ENCODE peak calls at places on chromosome 18, in five cellular contexts. A is substantia nigra; F is body of pancreas; H is stimulated activated CD4-positive, alpha-beta T cell treated with anti-CD3 and anti-CD28 coated beads, Interleukin-12 subunit alpha, Interleukin-12 subunit beta, amount 100 ng/mL, for 48 hours; E is Peyer's patch. S is an unnamed sample.

GRCh38 chr18:75408554-75409506 is 18.7 kb downstream of the SMIM21 start:
- DNase-seq in A (no peak), F (no peak), H (peak; percentile 19), E (no peak), S (no peak)

GRCh38 chr18:76461148-76461547 is 33.9 kb downstream of the ZNF516 start:
- DNase-seq in A (no peak), F (no peak), H (no peak), E (peak; percentile 24), S (no peak)

GRCh38 chr18:47251289-47252120 is at the start of gene SKOR2:
- DNase-seq in A (no peak), F (no peak), H (no peak), E (no peak), S (no peak)

GRCh38 chr18:58653814-58654509 is 17.3 kb upstream of the MALT1 start:
- DNase-seq in A (no peak), F (no peak), H (no peak), E (no peak), S (no peak)

GRCh38 chr18:78006805-78007204 is 757.2 kb downstream of the GALR1 start:
- DNase-seq in A (no peak), F (no peak), H (no peak), E (no peak), S (no peak)

GRCh38 chr18:66043009-66043408 is 292.2 kb downstream of the CDH7 start:
- DNase-seq in A (no peak), F (no peak), H (no peak), E (no peak), S (no peak)

GRCh38 chr18:13481820-13482640 is 244.3 kb downstream of the FAM210A start:
- DNase-seq in A (no peak), F (no peak), H (no peak), E (no peak), S (no peak)

GRCh38 chr18:48902023-48902855 is 48.5 kb downstream of the SMAD7 start:
- DNase-seq in A (peak; percentile 90), F (peak; percentile 89), H (no peak), E (peak; percentile 80), S (no peak)

GRCh38 chr18:3511980-3512379 is 62.0 kb downstream of the TGIF1 start:
- DNase-seq in A (no peak), F (no peak), H (no peak), E (no peak), S (no peak)

GRCh38 chr18:28147674-28148171 is 29.2 kb downstream of the CDH2 start:
- DNase-seq in A (no peak), F (no peak), H (no peak), E (no peak), S (no peak)

GRCh38 chr18:24398515-24398914 is 891 bp upstream of the OSBPL1A start:
- DNase-seq in A (no peak), F (no peak), H (no peak), E (no peak), S (no peak)

GRCh38 chr18:34117319-34117718 is 107.4 kb downstream of the NOL4 start:
- DNase-seq in A (no peak), F (no peak), H (no peak), E (no peak), S (no peak)

GRCh38 chr18:32201936-32202335 is 12.1 kb downstream of the MEP1B start:
- DNase-seq in A (no peak), F (no peak), H (no peak), E (peak; percentile 92), S (no peak)

GRCh38 chr18:46916551-46917107 is 678 bp downstream of the PIAS2 start:
- DNase-seq in A (peak; percentile 53), F (no peak), H (peak; percentile 20), E (no peak), S (no peak)

GRCh38 chr18:5630057-5630765 is 86.4 kb upstream of the EPB41L3 start:
- DNase-seq in A (peak; percentile 18), F (peak; percentile 86), H (peak; percentile 20), E (peak; percentile 88), S (no peak)

GRCh38 chr18:8480506-8481328 is 128.5 kb upstream of the RAB12 start:
- DNase-seq in A (peak; percentile 10), F (peak; percentile 52), H (no peak), E (peak; percentile 41), S (no peak)

GRCh38 chr18:22172594-22173049 is 3.2 kb downstream of the GATA6 start:
- DNase-seq in A (no peak), F (peak; percentile 70), H (no peak), E (no peak), S (no peak)

GRCh38 chr18:24228661-24229053 is 89.8 kb downstream of the CABYR start:
- DNase-seq in A (no peak), F (no peak), H (no peak), E (peak; percentile 58), S (no peak)